ENCODE peak calls at places on chromosomes 11 and 22, in four cellular contexts. U is HEK293T, O is HepG2, L is GM12878. D is an unnamed sample.

GRCh38 chr11:111565111-111565720 is 24.7 kb downstream of the LAYN start:
- DNase-seq in U (peak), L (peak), O (peak), D (peak)

GRCh38 chr11:106133529-106133928 is 56.1 kb downstream of the AASDHPPT start:
- DNase-seq in O (no peak), L (no peak), U (no peak), D (no peak)

GRCh38 chr22:25404556-25404922 is 159.9 kb upstream of the GRK3 start:
- DNase-seq in U (no peak), O (peak), L (no peak), D (peak)

GRCh38 chr22:46798041-46798365 is 35.6 kb downstream of the TBC1D22A start:
- DNase-seq in U (no peak), O (no peak), L (no peak), D (no peak)

GRCh38 chr11:130769782-130770565 is 146.3 kb downstream of the SNX19 start:
- DNase-seq in U (no peak), L (no peak), O (no peak), D (no peak)

GRCh38 chr11:75248924-75249256 is 8.3 kb downstream of the TPBGL start:
- DNase-seq in U (no peak), O (no peak), L (no peak), D (no peak)

GRCh38 chr11:56151376-56151775 is 8.7 kb downstream of the OR8K5 start:
- DNase-seq in L (no peak), U (no peak), O (no peak), D (no peak)

GRCh38 chr22:49614966-49615965 is 212.4 kb downstream of the BRD1 start:
- DNase-seq in U (no peak), L (no peak), O (no peak), D (no peak)

GRCh38 chr11:109978895-109979294 is 114.3 kb upstream of the ZC3H12C start:
- DNase-seq in O (no peak), L (no peak), U (no peak), D (no peak)

GRCh38 chr11:122179966-122180365 is 64.0 kb upstream of the BLID start:
- DNase-seq in O (no peak), U (no peak), L (no peak), D (no peak)

GRCh38 chr11:75480890-75481190 is 44.9 kb downstream of the GDPD5 start:
- DNase-seq in O (no peak), L (no peak), U (no peak), D (no peak)

GRCh38 chr22:27935897-27936296 is 16.8 kb upstream of the PITPNB start:
- DNase-seq in U (no peak), O (no peak), L (no peak), D (no peak)

GRCh38 chr11:19432370-19433163 is 191.8 kb upstream of the E2F8 start:
- DNase-seq in U (no peak), O (no peak), L (peak), D (no peak)

GRCh38 chr11:134359646-134360045 is 27.9 kb downstream of the GLB1L2 start:
- DNase-seq in L (no peak), O (no peak), U (no peak), D (no peak)

GRCh38 chr22:30310881-30311771 is 15.6 kb downstream of the TBC1D10A start:
- DNase-seq in L (no peak), O (no peak), U (no peak), D (no peak)

GRCh38 chr22:49780281-49780991 is 47.2 kb downstream of the BRD1 start:
- DNase-seq in L (no peak), O (no peak), U (no peak), D (no peak)

GRCh38 chr11:109522116-109522755 is 100.2 kb downstream of the C11orf87 start:
- DNase-seq in L (no peak), O (no peak), U (no peak), D (no peak)

GRCh38 chr22:43859176-43859575 is 3.1 kb downstream of the SULT4A1 start:
- DNase-seq in L (no peak), U (no peak), O (no peak), D (no peak)

GRCh38 chr11:36317992-36318391 is 21.9 kb downstream of the PRR5L start:
- DNase-seq in U (no peak), O (no peak), L (no peak), D (no peak)

GRCh38 chr22:39534591-39535301 is 2.2 kb upstream of the RPS19BP1 start:
- DNase-seq in O (peak), L (no peak), U (peak), D (peak)

GRCh38 chr11:8671651-8672062 is 10.8 kb downstream of the TRIM66 start:
- DNase-seq in L (no peak), O (no peak), U (no peak), D (no peak)

GRCh38 chr22:48177591-48177990 is 1415.1 kb downstream of the TBC1D22A start:
- DNase-seq in L (no peak), O (no peak), U (no peak), D (no peak)

GRCh38 chr11:112100457-112100856 is 13.8 kb downstream of the SDHD start:
- DNase-seq in L (no peak), O (no peak), U (no peak), D (no peak)

GRCh38 chr11:2193099-2193886 is 21.7 kb upstream of the TH start:
- DNase-seq in U (no peak), L (no peak), O (no peak), D (peak)

GRCh38 chr11:132289590-132290256 is 919.3 kb downstream of the NTM start:
- DNase-seq in L (no peak), O (no peak), U (no peak), D (no peak)

GRCh38 chr11:75810637-75811383 is 4.2 kb upstream of the UVRAG start:
- DNase-seq in L (peak), O (no peak), U (no peak), D (no peak)

GRCh38 chr22:40668611-40669390 is 10.5 kb upstream of the MCHR1 start:
- DNase-seq in O (peak), L (no peak), U (no peak), D (peak)

GRCh38 chr11:12914401-12914912 is 94.7 kb upstream of the RASSF10 start:
- DNase-seq in U (peak), O (no peak), L (no peak), D (peak)

GRCh38 chr11:72578991-72579815 is 95.0 kb downstream of the PDE2A start:
- DNase-seq in L (no peak), O (no peak), U (no peak), D (no peak)

GRCh38 chr11:7246179-7246578 is 5.5 kb upstream of the SYT9 start:
- DNase-seq in O (no peak), L (no peak), U (no peak), D (no peak)

GRCh38 chr11:134518616-134519389 is 106.8 kb upstream of the B3GAT1 start:
- DNase-seq in U (no peak), L (no peak), O (no peak), D (no peak)

GRCh38 chr22:28986366-28986765 is 75.3 kb downstream of the C22orf31 start:
- DNase-seq in O (peak), U (no peak), L (no peak), D (no peak)

DNA sequence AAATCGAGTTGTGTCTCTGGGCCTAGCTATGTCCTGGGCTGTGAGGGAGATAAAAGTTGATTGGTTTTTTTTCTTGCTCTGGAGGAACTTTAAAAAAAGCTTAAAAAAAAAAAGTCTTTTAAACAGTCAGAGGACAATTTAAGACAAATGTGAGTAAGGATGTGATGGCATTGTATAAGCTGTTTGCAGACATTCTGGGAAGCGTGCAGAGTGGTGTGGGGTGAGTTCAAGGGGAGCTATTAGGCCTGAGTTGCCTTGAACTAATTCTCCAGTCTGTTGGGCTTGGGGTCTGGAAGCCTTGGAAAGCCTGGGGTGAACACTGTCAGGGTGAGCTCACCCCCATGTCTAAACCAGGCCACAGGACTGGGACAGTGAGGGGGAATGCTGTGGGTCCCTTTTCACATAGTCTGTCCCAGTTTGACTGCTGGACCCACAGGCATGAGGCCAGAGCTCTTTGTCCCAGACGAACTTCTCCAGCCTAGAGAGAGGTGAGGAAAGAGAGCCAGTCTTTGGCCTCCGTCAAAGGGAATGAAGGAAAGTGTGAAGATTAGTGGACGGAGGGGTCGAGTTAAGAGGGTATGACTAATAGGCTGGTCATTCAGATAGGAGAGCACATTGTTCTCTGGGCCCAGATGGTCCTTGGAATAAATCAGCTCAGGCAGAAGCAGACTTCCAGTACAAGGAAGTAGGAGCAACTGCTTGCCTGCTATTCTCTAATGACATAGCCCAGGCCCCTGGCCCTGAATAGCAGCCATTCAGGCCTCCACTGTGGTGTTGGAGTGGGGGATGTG is 76.4 kb upstream of the NNMT start:
- DNase-seq in L (no peak), O (no peak), U (no peak), D (peak)
- TF ChIP-seq FOXK2 in L (no peak), O (no peak), U (no peak), D (no peak)

GRCh38 chr22:35537252-35537651 is 3.4 kb upstream of the RASD2 start:
- DNase-seq in O (no peak), U (no peak), L (no peak), D (no peak)

GRCh38 chr22:35533365-35534029 is 7.1 kb upstream of the RASD2 start:
- DNase-seq in O (no peak), U (no peak), L (no peak), D (no peak)

GRCh38 chr22:35531695-35532094 is 8.9 kb upstream of the RASD2 start:
- DNase-seq in L (no peak), O (no peak), U (no peak), D (no peak)

GRCh38 chr22:35531202-35531601 is 9.4 kb upstream of the RASD2 start:
- DNase-seq in U (no peak), L (no peak), O (no peak), D (no peak)

DNA sequence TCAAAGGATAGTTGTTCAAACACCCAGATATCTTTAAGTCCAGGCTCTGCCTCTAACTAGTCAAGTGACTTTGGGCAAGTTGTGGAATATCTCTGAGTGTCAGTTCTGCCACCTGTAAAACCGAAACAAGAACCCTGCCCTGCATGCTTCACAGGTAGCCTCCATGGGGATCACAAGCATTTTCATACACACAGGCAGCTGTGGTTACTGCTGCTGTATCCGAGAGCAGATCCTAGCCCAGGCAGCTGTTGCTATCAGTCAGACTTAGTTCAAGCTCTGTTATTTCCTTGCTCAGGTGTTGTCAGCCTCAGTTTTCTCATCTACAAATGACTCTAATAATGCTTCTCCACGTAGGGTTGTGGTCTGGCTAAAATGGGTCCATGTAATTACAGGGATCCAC is 6.5 kb upstream of the RASD2 start:
- DNase-seq in O (no peak), U (no peak), L (no peak), D (no peak)
- TF ChIP-seq FOXK2 in O (no peak), U (no peak), L (no peak), D (no peak)

DNA sequence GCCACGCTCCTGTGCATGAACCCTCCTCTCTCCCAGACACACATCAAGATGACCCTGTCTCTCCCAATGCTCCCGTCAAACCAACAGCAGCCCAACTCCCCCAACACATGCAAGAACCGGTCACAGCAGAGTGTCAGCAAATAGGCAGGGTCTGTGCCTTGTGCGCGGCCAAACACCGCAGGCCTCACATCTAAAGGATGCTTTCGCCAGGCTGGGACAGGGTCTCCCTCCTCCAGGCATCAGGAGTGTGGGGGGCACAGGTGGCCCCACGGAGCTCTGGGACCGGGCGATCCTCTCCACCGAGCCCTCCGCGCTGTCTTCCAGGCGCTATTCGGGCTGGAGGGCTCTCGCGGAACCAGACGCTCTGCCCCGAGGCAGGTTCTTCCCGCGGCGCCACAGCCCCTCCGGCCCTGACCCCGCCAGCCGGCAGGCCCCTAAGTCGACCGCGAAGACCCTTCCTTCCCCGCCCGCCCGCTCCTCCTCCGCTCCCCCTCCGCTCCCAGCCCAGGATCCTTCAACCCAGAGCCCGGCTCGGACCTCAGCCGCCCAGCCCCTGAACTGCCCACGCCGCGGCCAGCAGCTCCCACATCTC is 437 bp downstream of the SERGEF start:
- DNase-seq in O (peak), L (no peak), U (peak), D (peak)
- TF ChIP-seq FOXK2 in O (no peak), L (no peak), U (no peak), D (no peak)

GRCh38 chr11:22703040-22703439 is 36.6 kb downstream of the GAS2 start:
- DNase-seq in O (peak), U (peak), L (peak), D (no peak)
- TF ChIP-seq FOXK2 in O (no peak), U (no peak), L (no peak), D (no peak)

D was measured in K562.